ENCODE peak calls at places on chromosomes 4 and X, in five cellular contexts. C, D, R, L and X are unnamed samples.
A peak's percentile ranks its signal among the peaks of the same experiment; 100 is the strongest.

GRCh38 chr4:183870997-183871396 is 34.1 kb upstream of the STOX2 start:
- DNase-seq in R (no peak), L (no peak), D (no peak), C (no peak), X (no peak)

GRCh38 chrX:46935295-46935694 is 23.1 kb downstream of the JADE3 start:
- DNase-seq in C (no peak), R (no peak), D (no peak), L (no peak), X (no peak)

GRCh38 chrX:3425031-3425430 is 78.6 kb upstream of the MXRA5 start:
- DNase-seq in L (no peak), C (no peak), R (no peak), D (no peak), X (no peak)

GRCh38 chr4:54543088-54543795 is 114.5 kb upstream of the KIT start:
- DNase-seq in C (no peak), R (peak; percentile 31), L (no peak), D (no peak), X (no peak)

GRCh38 chr4:84632092-84632491 is 49.2 kb downstream of the CDS1 start:
- DNase-seq in D (no peak), C (no peak), R (peak; percentile 79), L (peak; percentile 97), X (no peak)

GRCh38 chr4:184280591-184281071 is 63.0 kb upstream of the ENPP6 start:
- DNase-seq in C (no peak), L (no peak), D (no peak), R (no peak), X (no peak)

GRCh38 chrX:68895339-68896250 is 66.8 kb downstream of the EFNB1 start:
- DNase-seq in L (peak; percentile 74), R (peak; percentile 62), C (peak; percentile 64), D (peak; percentile 70), X (peak; percentile 36)

GRCh38 chrX:46929439-46930018 is 17.3 kb downstream of the JADE3 start:
- DNase-seq in C (no peak), L (peak; percentile 74), R (peak; percentile 9), D (no peak), X (no peak)

GRCh38 chr4:74543247-74543670 is 98.3 kb downstream of the AREG start:
- DNase-seq in L (no peak), D (no peak), R (no peak), C (no peak), X (no peak)

GRCh38 chrX:138756234-138756633 is 44.7 kb upstream of the FGF13 start:
- DNase-seq in D (no peak), C (peak; percentile 71), L (peak; percentile 32), R (peak; percentile 73), X (peak; percentile 56)
- TF ChIP-seq CTCF in D (no peak), C (no peak), L (peak; percentile 25), R (peak; percentile 63), X (no peak)

GRCh38 chr4:159201168-159201567 is 98.3 kb downstream of the RAPGEF2 start:
- DNase-seq in L (no peak), R (no peak), D (no peak), C (no peak), X (no peak)
- TF ChIP-seq CTCF in L (no peak), R (no peak), D (no peak), C (no peak), X (no peak)

DNA sequence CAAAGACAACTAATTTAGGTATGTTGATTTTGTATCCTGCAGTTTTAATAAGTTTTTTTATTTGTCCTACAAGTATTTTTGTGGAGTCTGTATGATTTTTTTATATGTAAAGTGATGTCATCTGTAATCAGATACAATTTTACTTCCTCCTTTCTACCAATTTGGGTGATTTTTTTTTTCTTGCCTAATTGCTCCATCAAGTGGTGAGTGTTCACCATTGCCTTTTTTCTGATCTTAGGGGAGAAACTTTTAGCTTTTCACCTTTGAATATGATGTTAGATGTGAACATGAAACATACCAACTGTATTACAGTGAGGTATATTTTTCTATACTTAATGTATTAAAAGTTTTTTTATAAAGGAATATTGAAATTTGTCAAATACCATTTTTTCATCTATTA is 362.3 kb downstream of the PABPC4L start:
- DNase-seq in L (no peak), R (peak; percentile 7), C (no peak), D (no peak), X (no peak)
- TF ChIP-seq CTCF in L (no peak), R (peak; percentile 33), C (no peak), D (no peak), X (no peak)

DNA sequence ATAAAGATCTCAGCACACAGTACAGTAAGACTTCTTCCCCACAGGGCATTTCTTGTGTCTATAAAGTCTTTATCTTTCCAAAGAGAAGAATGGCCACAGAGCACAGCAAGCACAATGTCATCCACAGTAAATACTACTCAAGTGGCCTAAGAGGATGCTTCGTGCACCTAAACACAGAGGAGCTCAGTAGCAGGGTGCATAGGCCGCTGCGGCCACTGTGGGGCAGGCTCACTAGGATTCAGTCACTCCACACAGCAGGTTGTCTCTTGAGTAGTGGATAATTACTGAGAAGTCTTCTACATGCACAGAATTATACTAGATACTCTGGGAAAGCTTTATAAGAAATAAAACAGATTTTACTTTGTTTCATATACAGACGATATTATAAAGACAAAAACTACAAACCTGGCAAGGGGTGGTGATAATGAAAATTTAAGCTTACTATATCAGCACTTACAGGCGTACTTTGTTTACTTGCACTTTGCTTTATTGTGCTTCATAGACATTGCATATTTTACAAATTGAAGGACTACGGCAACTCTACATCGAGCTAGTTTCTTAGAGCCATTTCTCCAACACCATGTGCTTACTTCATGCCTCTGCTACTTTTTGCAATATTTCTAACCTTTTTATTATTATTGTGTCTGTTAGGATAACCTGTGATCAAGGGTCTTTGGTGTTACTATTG is 78.5 kb downstream of the PRDM5 start:
- DNase-seq in C (no peak), L (no peak), R (peak; percentile 4), D (no peak), X (peak; percentile 35)
- TF ChIP-seq CTCF in C (no peak), L (no peak), R (peak; percentile 46), D (no peak), X (no peak)

GRCh38 chrX:154526901-154527675 is 11.1 kb upstream of the FAM3A start:
- DNase-seq in D (peak; percentile 84), C (peak; percentile 94), L (peak; percentile 76), R (peak; percentile 82), X (peak; percentile 86)
- TF ChIP-seq CTCF in D (peak; percentile 58), C (no peak), L (peak; percentile 54), R (peak; percentile 62), X (no peak)

DNA sequence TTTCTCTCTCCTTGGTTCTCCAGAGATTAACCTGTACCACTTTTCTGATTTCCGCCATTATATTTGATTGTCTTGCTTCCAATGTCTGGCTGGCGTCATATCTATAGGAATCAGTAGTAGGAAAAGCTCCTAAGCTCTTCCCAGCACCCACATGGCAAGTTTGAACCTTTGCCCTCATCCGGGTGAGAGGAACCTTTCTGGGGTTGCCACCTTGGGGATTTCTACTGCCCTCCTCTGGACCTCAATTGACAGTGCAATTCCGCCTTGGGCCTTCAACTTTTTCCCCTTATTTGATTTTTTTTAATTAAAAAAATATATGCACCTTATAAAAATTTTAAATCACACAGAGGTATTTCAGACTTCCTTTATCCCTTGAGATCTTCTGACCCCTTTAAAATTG is 2.0 kb upstream of the CXorf66 start:
- DNase-seq in L (peak; percentile 0), D (no peak), C (no peak), R (peak; percentile 35), X (no peak)
- TF ChIP-seq CTCF in L (peak; percentile 22), D (no peak), C (no peak), R (peak; percentile 47), X (no peak)

GRCh38 chr4:175951794-175952193 is 113.8 kb upstream of the WDR17 start:
- DNase-seq in C (no peak), D (no peak), L (peak; percentile 72), R (peak; percentile 49), X (no peak)

GRCh38 chr4:175954685-175955084 is 111.0 kb upstream of the WDR17 start:
- DNase-seq in C (no peak), D (no peak), R (no peak), L (no peak), X (no peak)

DNA sequence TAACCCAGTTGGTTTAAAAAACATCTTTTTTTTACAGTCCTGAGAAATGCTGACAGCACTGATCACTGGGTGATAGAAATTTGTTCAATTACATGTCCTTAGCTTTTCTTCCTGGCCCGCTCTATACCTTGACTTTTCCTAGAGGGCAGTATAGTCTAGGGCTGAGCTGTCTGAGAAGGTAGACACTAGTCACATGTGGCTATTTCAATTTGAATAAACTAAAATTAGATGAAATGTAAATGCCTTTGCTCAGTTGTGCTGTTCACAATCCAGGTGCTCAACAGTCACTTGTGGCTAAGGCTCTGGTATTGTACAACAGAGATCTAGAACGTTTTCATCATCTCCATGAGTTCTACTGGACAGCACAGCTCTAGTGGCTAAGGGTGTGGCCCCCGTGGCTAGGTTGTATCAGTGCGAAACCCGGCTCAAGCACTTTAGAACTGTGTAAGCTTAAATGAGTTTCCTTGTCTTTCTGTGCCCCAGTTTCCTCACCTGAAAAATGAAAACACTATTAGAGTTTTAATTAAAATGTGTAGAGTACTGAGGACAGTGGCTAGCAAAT is 111.6 kb upstream of the WDR17 start:
- DNase-seq in D (no peak), L (no peak), R (peak; percentile 35), C (no peak), X (no peak)
- TF ChIP-seq CTCF in D (no peak), L (no peak), R (peak; percentile 48), C (no peak), X (no peak)